ENCODE peak calls at places on chromosomes 12 and 14, in ten cellular contexts. One of them, this sample, is unnamed.

GRCh38 chr12:9707356-9707755 is 25.5 kb downstream of the CLECL1 start:
- DNase-seq in esophagus squamous epithelium: no peak
- DNase-seq in ovary: no peak
- DNase-seq in breast epithelium: no peak
- DNase-seq in IMR-90: no peak
- DNase-seq in body of pancreas: no peak
- DNase-seq in heart left ventricle: no peak
- DNase-seq in uterus: no peak
- DNase-seq in upper lobe of left lung: no peak
- DNase-seq in adrenal gland: no peak
- DNase-seq in this sample: no peak

GRCh38 chr14:33098016-33098415 is 159.3 kb downstream of the NPAS3 start:
- DNase-seq in body of pancreas: no peak
- DNase-seq in ovary: no peak
- DNase-seq in IMR-90: no peak
- DNase-seq in uterus: no peak
- DNase-seq in breast epithelium: no peak
- DNase-seq in esophagus squamous epithelium: no peak
- DNase-seq in upper lobe of left lung: no peak
- DNase-seq in adrenal gland: no peak
- DNase-seq in heart left ventricle: no peak
- DNase-seq in this sample: no peak

GRCh38 chr12:119988788-119989618 is at the start of gene BICDL1:
- DNase-seq in IMR-90: peak; percentile 23
- DNase-seq in upper lobe of left lung: peak; percentile 97
- DNase-seq in heart left ventricle: peak; percentile 56
- DNase-seq in breast epithelium: peak; percentile 87
- DNase-seq in adrenal gland: peak; percentile 48
- DNase-seq in body of pancreas: peak; percentile 94
- DNase-seq in esophagus squamous epithelium: peak; percentile 66
- DNase-seq in uterus: peak; percentile 21
- DNase-seq in ovary: peak; percentile 23
- DNase-seq in this sample: peak; percentile 94

GRCh38 chr12:946656-947055 is 2.8 kb downstream of the RAD52 start:
- DNase-seq in esophagus squamous epithelium: no peak
- DNase-seq in ovary: no peak
- DNase-seq in adrenal gland: no peak
- DNase-seq in heart left ventricle: no peak
- DNase-seq in IMR-90: peak; percentile 80
- DNase-seq in uterus: no peak
- DNase-seq in breast epithelium: no peak
- DNase-seq in body of pancreas: no peak
- DNase-seq in upper lobe of left lung: no peak
- DNase-seq in this sample: no peak

GRCh38 chr14:63986789-63987533 is 134.2 kb downstream of the SYNE2 start:
- DNase-seq in IMR-90: peak; percentile 78
- DNase-seq in adrenal gland: no peak
- DNase-seq in breast epithelium: no peak
- DNase-seq in upper lobe of left lung: peak; percentile 29
- DNase-seq in heart left ventricle: no peak
- DNase-seq in body of pancreas: no peak
- DNase-seq in ovary: no peak
- DNase-seq in esophagus squamous epithelium: no peak
- DNase-seq in uterus: no peak
- DNase-seq in this sample: no peak

GRCh38 chr12:20366776-20367409 is 1.4 kb upstream of the PDE3A start:
- DNase-seq in esophagus squamous epithelium: no peak
- DNase-seq in uterus: no peak
- DNase-seq in adrenal gland: no peak
- DNase-seq in body of pancreas: no peak
- DNase-seq in breast epithelium: no peak
- DNase-seq in ovary: no peak
- DNase-seq in heart left ventricle: no peak
- DNase-seq in IMR-90: no peak
- DNase-seq in upper lobe of left lung: no peak
- DNase-seq in this sample: no peak

GRCh38 chr12:112049351-112049750 is 36.1 kb downstream of the ERP29 start:
- DNase-seq in adrenal gland: no peak
- DNase-seq in breast epithelium: no peak
- DNase-seq in ovary: no peak
- DNase-seq in IMR-90: no peak
- DNase-seq in uterus: no peak
- DNase-seq in upper lobe of left lung: no peak
- DNase-seq in heart left ventricle: no peak
- DNase-seq in body of pancreas: no peak
- DNase-seq in esophagus squamous epithelium: no peak
- DNase-seq in this sample: no peak

GRCh38 chr14:99655521-99655920 is 10.6 kb downstream of the HHIPL1 start:
- DNase-seq in body of pancreas: no peak
- DNase-seq in breast epithelium: no peak
- DNase-seq in heart left ventricle: no peak
- DNase-seq in IMR-90: peak; percentile 71
- DNase-seq in ovary: no peak
- DNase-seq in uterus: no peak
- DNase-seq in upper lobe of left lung: no peak
- DNase-seq in adrenal gland: no peak
- DNase-seq in esophagus squamous epithelium: no peak
- DNase-seq in this sample: no peak

GRCh38 chr12:96985515-96986362 is 78.7 kb downstream of the NEDD1 start:
- DNase-seq in breast epithelium: no peak
- DNase-seq in uterus: peak; percentile 18
- DNase-seq in adrenal gland: no peak
- DNase-seq in heart left ventricle: peak; percentile 16
- DNase-seq in ovary: no peak
- DNase-seq in body of pancreas: peak; percentile 30
- DNase-seq in upper lobe of left lung: peak; percentile 88
- DNase-seq in IMR-90: no peak
- DNase-seq in esophagus squamous epithelium: no peak
- DNase-seq in this sample: peak; percentile 85

GRCh38 chr12:111178194-111179081 is 190.5 kb downstream of the PHETA1 start:
- DNase-seq in IMR-90: no peak
- DNase-seq in uterus: peak; percentile 30
- DNase-seq in esophagus squamous epithelium: no peak
- DNase-seq in ovary: no peak
- DNase-seq in breast epithelium: no peak
- DNase-seq in heart left ventricle: no peak
- DNase-seq in adrenal gland: peak; percentile 20
- DNase-seq in body of pancreas: no peak
- DNase-seq in upper lobe of left lung: no peak
- DNase-seq in this sample: no peak

GRCh38 chr12:1593232-1594044 is 943 bp downstream of the FBXL14 start:
- DNase-seq in heart left ventricle: peak; percentile 51
- DNase-seq in upper lobe of left lung: peak; percentile 91
- DNase-seq in IMR-90: no peak
- DNase-seq in uterus: peak; percentile 44
- DNase-seq in breast epithelium: no peak
- DNase-seq in body of pancreas: peak; percentile 59
- DNase-seq in adrenal gland: peak; percentile 61
- DNase-seq in esophagus squamous epithelium: no peak
- DNase-seq in ovary: peak; percentile 34
- DNase-seq in this sample: no peak

GRCh38 chr12:7588703-7589329 is 76.9 kb downstream of the APOBEC1 start:
- DNase-seq in esophagus squamous epithelium: no peak
- DNase-seq in heart left ventricle: peak; percentile 31
- DNase-seq in breast epithelium: no peak
- DNase-seq in IMR-90: peak; percentile 12
- DNase-seq in adrenal gland: peak; percentile 53
- DNase-seq in upper lobe of left lung: no peak
- DNase-seq in ovary: no peak
- DNase-seq in body of pancreas: peak; percentile 70
- DNase-seq in uterus: no peak
- DNase-seq in this sample: no peak

GRCh38 chr12:6336079-6336858 is 5.6 kb downstream of the TNFRSF1A start:
- DNase-seq in esophagus squamous epithelium: peak; percentile 74
- DNase-seq in uterus: peak; percentile 96
- DNase-seq in IMR-90: peak; percentile 99
- DNase-seq in upper lobe of left lung: peak; percentile 81
- DNase-seq in body of pancreas: peak; percentile 92
- DNase-seq in heart left ventricle: peak; percentile 91
- DNase-seq in breast epithelium: peak; percentile 89
- DNase-seq in adrenal gland: peak; percentile 96
- DNase-seq in ovary: peak; percentile 97
- DNase-seq in this sample: peak; percentile 93

GRCh38 chr12:6334359-6334758 is 7.5 kb downstream of the TNFRSF1A start:
- DNase-seq in uterus: no peak
- DNase-seq in body of pancreas: no peak
- DNase-seq in upper lobe of left lung: no peak
- DNase-seq in IMR-90: no peak
- DNase-seq in heart left ventricle: no peak
- DNase-seq in adrenal gland: no peak
- DNase-seq in esophagus squamous epithelium: no peak
- DNase-seq in ovary: no peak
- DNase-seq in breast epithelium: no peak
- DNase-seq in this sample: no peak

GRCh38 chr12:6334940-6335450 is 6.9 kb downstream of the TNFRSF1A start:
- DNase-seq in heart left ventricle: no peak
- DNase-seq in IMR-90: peak; percentile 39
- DNase-seq in esophagus squamous epithelium: no peak
- DNase-seq in ovary: no peak
- DNase-seq in body of pancreas: peak; percentile 34
- DNase-seq in uterus: peak; percentile 39
- DNase-seq in adrenal gland: no peak
- DNase-seq in breast epithelium: no peak
- DNase-seq in upper lobe of left lung: no peak
- DNase-seq in this sample: no peak

GRCh38 chr12:6336859-6337744 is 4.8 kb downstream of the TNFRSF1A start:
- DNase-seq in upper lobe of left lung: no peak
- DNase-seq in ovary: no peak
- DNase-seq in adrenal gland: no peak
- DNase-seq in heart left ventricle: no peak
- DNase-seq in esophagus squamous epithelium: no peak
- DNase-seq in body of pancreas: no peak
- DNase-seq in breast epithelium: no peak
- DNase-seq in IMR-90: no peak
- DNase-seq in uterus: no peak
- DNase-seq in this sample: no peak

DNA sequence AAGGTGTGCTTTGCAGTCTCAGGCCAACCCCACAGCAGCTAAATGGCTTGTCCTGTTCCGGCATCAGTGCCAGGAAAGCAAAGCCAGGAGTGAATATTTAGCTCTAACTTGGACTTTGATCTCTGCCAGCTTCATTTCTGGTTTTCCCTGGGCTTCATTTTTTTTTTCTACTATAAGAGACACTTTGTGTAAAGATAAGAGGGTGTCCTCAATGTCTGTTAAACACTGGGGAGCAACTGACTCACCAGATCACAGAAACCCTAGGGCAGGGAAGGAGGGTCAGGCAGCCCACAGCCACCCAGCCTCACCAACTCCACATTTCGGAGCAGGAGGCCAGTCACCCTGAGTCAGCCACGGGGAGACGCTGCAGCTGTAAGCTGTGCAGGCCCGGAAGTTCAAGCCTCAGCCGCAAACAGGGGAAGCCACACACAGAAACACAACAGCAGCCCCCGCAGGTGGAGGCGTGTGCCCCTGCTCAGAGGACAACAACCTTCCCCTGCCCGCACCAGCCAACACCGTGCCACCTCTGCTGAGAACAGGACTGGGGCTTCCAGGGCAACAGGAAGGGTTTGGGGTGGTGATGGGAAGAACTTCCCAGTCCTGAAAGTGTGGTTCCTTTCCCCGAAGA is 6.3 kb downstream of the TNFRSF1A start:
- DNase-seq in breast epithelium: peak; percentile 77
- DNase-seq in upper lobe of left lung: peak; percentile 80
- DNase-seq in esophagus squamous epithelium: no peak
- DNase-seq in body of pancreas: peak; percentile 84
- DNase-seq in adrenal gland: peak; percentile 92
- DNase-seq in IMR-90: peak; percentile 88
- DNase-seq in heart left ventricle: peak; percentile 80
- DNase-seq in uterus: peak; percentile 77
- DNase-seq in ovary: peak; percentile 76
- DNase-seq in this sample: peak; percentile 76
- TF ChIP-seq CTCF in breast epithelium: peak; percentile 49
- TF ChIP-seq CTCF in upper lobe of left lung: peak; percentile 50
- TF ChIP-seq CTCF in esophagus squamous epithelium: peak; percentile 45
- TF ChIP-seq CTCF in body of pancreas: peak; percentile 21
- TF ChIP-seq CTCF in adrenal gland: peak; percentile 56
- TF ChIP-seq CTCF in IMR-90: peak; percentile 69
- TF ChIP-seq CTCF in heart left ventricle: peak; percentile 61
- TF ChIP-seq CTCF in uterus: peak; percentile 40
- TF ChIP-seq CTCF in ovary: peak; percentile 48
- TF ChIP-seq CTCF in this sample: no peak

GRCh38 chr14:34539407-34540180 is at the start of gene EAPP:
- DNase-seq in body of pancreas: peak; percentile 99
- DNase-seq in IMR-90: peak; percentile 97
- DNase-seq in esophagus squamous epithelium: no peak
- DNase-seq in upper lobe of left lung: peak; percentile 96
- DNase-seq in heart left ventricle: peak; percentile 97
- DNase-seq in ovary: peak; percentile 98
- DNase-seq in breast epithelium: peak; percentile 98
- DNase-seq in adrenal gland: peak; percentile 98
- DNase-seq in uterus: peak; percentile 95
- DNase-seq in this sample: peak; percentile 99
- TF ChIP-seq POLR2A in body of pancreas: peak; percentile 95
- TF ChIP-seq POLR2A in IMR-90: peak; percentile 94
- TF ChIP-seq POLR2A in esophagus squamous epithelium: peak; percentile 87
- TF ChIP-seq POLR2A in upper lobe of left lung: peak; percentile 94
- TF ChIP-seq POLR2A in heart left ventricle: peak; percentile 44
- TF ChIP-seq POLR2A in ovary: peak; percentile 93
- TF ChIP-seq POLR2A in breast epithelium: peak; percentile 88
- TF ChIP-seq POLR2A in adrenal gland: peak; percentile 69
- TF ChIP-seq POLR2A in uterus: peak; percentile 97
- TF ChIP-seq POLR2A in this sample: peak; percentile 79

GRCh38 chr12:114213055-114213561 is 192.8 kb downstream of the TBX5 start:
- DNase-seq in ovary: no peak
- DNase-seq in uterus: no peak
- DNase-seq in IMR-90: no peak
- DNase-seq in upper lobe of left lung: no peak
- DNase-seq in heart left ventricle: no peak
- DNase-seq in breast epithelium: no peak
- DNase-seq in esophagus squamous epithelium: no peak
- DNase-seq in body of pancreas: no peak
- DNase-seq in adrenal gland: no peak
- DNase-seq in this sample: no peak
- TF ChIP-seq CTCF in ovary: no peak
- TF ChIP-seq CTCF in uterus: no peak
- TF ChIP-seq CTCF in IMR-90: no peak
- TF ChIP-seq CTCF in upper lobe of left lung: no peak
- TF ChIP-seq CTCF in heart left ventricle: peak; percentile 40
- TF ChIP-seq CTCF in breast epithelium: no peak
- TF ChIP-seq CTCF in esophagus squamous epithelium: no peak
- TF ChIP-seq CTCF in body of pancreas: no peak
- TF ChIP-seq CTCF in adrenal gland: no peak
- TF ChIP-seq CTCF in this sample: no peak

DNA sequence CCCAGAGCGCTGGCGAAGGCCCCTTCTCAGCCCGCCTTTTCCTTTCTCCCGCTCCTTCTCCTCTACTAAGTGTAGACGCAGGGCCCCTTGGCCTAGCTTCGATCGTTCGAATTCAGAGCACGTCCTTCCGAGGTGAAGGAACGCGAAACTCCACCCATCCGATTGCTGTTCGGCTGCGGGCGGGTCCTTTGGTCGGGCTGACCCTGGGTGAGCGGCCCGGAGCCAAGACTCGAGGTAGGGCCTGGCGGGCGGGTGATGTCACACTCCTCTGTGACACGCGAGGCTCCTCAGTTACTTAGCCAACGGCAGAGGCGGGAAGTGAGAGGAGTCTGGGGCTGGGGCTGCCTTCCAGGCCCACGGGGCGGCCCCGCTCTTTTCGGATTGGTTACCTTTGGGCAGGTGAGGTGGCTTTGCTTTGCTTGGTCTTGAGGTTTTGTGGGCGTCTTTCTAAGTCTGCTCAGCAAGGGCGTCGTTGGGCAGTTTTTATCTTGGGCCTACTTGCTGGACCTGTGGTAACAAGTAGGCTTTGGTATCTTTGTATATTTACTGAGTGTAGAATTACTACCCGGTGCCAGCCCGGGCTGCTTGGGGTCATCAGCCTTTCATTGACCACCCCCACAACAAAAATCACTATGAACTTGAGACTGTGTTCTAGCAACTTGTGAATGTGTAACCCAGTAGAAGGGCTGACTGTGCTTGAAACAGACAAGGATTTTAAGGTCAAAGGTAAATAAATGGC is 694 bp downstream of the TMBIM6 start:
- DNase-seq in ovary: peak; percentile 75
- DNase-seq in heart left ventricle: peak; percentile 90
- DNase-seq in body of pancreas: peak; percentile 92
- DNase-seq in uterus: peak; percentile 74
- DNase-seq in adrenal gland: peak; percentile 99
- DNase-seq in breast epithelium: peak; percentile 90
- DNase-seq in esophagus squamous epithelium: peak; percentile 29
- DNase-seq in upper lobe of left lung: peak; percentile 92
- DNase-seq in IMR-90: peak; percentile 86
- DNase-seq in this sample: peak; percentile 98
- TF ChIP-seq POLR2A in ovary: no peak
- TF ChIP-seq POLR2A in heart left ventricle: no peak
- TF ChIP-seq POLR2A in body of pancreas: no peak
- TF ChIP-seq POLR2A in uterus: no peak
- TF ChIP-seq POLR2A in adrenal gland: no peak
- TF ChIP-seq POLR2A in breast epithelium: no peak
- TF ChIP-seq POLR2A in esophagus squamous epithelium: no peak
- TF ChIP-seq POLR2A in upper lobe of left lung: no peak
- TF ChIP-seq POLR2A in IMR-90: peak; percentile 70
- TF ChIP-seq POLR2A in this sample: no peak

This sample was measured in lower leg skin.